ENCODE peak calls at places on chromosomes 4 and X, in six cellular contexts. One of them, this sample, is unnamed.

GRCh38 chr4:12881945-12882589 is 602.1 kb downstream of the RAB28 start:
- DNase-seq in AG04450: no peak
- DNase-seq in fibroblast of lung: no peak
- DNase-seq in cardiac fibroblast: no peak
- DNase-seq in CD8-positive, alpha-beta T cell: no peak
- DNase-seq in omental fat pad: no peak
- DNase-seq in this sample: no peak

GRCh38 chr4:16162891-16163290 is 63.4 kb downstream of the TAPT1 start:
- DNase-seq in AG04450: no peak
- DNase-seq in fibroblast of lung: no peak
- DNase-seq in cardiac fibroblast: no peak
- DNase-seq in CD8-positive, alpha-beta T cell: no peak
- DNase-seq in omental fat pad: no peak
- DNase-seq in this sample: no peak

GRCh38 chr4:80360900-80361299 is 25.4 kb downstream of the CFAP299 start:
- DNase-seq in AG04450: no peak
- DNase-seq in fibroblast of lung: no peak
- DNase-seq in cardiac fibroblast: peak; percentile 13
- DNase-seq in CD8-positive, alpha-beta T cell: no peak
- DNase-seq in omental fat pad: no peak
- DNase-seq in this sample: no peak

GRCh38 chr4:183289688-183290087 is 30.4 kb downstream of the CLDN22 start:
- DNase-seq in AG04450: no peak
- DNase-seq in fibroblast of lung: no peak
- DNase-seq in cardiac fibroblast: no peak
- DNase-seq in CD8-positive, alpha-beta T cell: no peak
- DNase-seq in omental fat pad: no peak
- DNase-seq in this sample: no peak

GRCh38 chr4:145956288-145956890 is 17.8 kb upstream of the ZNF827 start:
- DNase-seq in AG04450: no peak
- DNase-seq in fibroblast of lung: peak; percentile 26
- DNase-seq in cardiac fibroblast: peak; percentile 64
- DNase-seq in CD8-positive, alpha-beta T cell: peak; percentile 16
- DNase-seq in omental fat pad: no peak
- DNase-seq in this sample: no peak

GRCh38 chrX:78199851-78200250 is 60.4 kb upstream of the TAF9B start:
- DNase-seq in AG04450: no peak
- DNase-seq in fibroblast of lung: no peak
- DNase-seq in cardiac fibroblast: peak; percentile 32
- DNase-seq in CD8-positive, alpha-beta T cell: no peak
- DNase-seq in omental fat pad: no peak
- DNase-seq in this sample: no peak

GRCh38 chr4:164807611-164808010 is 53.7 kb downstream of the SMIM31 start:
- DNase-seq in AG04450: no peak
- DNase-seq in fibroblast of lung: peak; percentile 79
- DNase-seq in cardiac fibroblast: no peak
- DNase-seq in CD8-positive, alpha-beta T cell: no peak
- DNase-seq in omental fat pad: no peak
- DNase-seq in this sample: no peak

GRCh38 chrX:54808109-54808604 is 612 bp downstream of the MAGED2 start:
- DNase-seq in AG04450: peak; percentile 3
- DNase-seq in fibroblast of lung: peak; percentile 47
- DNase-seq in cardiac fibroblast: no peak
- DNase-seq in CD8-positive, alpha-beta T cell: peak; percentile 17
- DNase-seq in omental fat pad: peak; percentile 41
- DNase-seq in this sample: no peak

GRCh38 chrX:108163333-108164082 is 71.9 kb downstream of the ATG4A start:
- DNase-seq in AG04450: no peak
- DNase-seq in fibroblast of lung: no peak
- DNase-seq in cardiac fibroblast: no peak
- DNase-seq in CD8-positive, alpha-beta T cell: no peak
- DNase-seq in omental fat pad: no peak
- DNase-seq in this sample: no peak

GRCh38 chr4:83316459-83317170 is 18.0 kb downstream of the HPSE start:
- DNase-seq in AG04450: no peak
- DNase-seq in fibroblast of lung: no peak
- DNase-seq in cardiac fibroblast: peak; percentile 38
- DNase-seq in CD8-positive, alpha-beta T cell: no peak
- DNase-seq in omental fat pad: no peak
- DNase-seq in this sample: no peak

GRCh38 chr4:74874785-74875367 is 58.0 kb upstream of the PARM1 start:
- DNase-seq in AG04450: peak; percentile 48
- DNase-seq in fibroblast of lung: peak; percentile 70
- DNase-seq in cardiac fibroblast: peak; percentile 88
- DNase-seq in CD8-positive, alpha-beta T cell: peak; percentile 5
- DNase-seq in omental fat pad: no peak
- DNase-seq in this sample: peak; percentile 56

GRCh38 chrX:53039239-53039638 is 9.3 kb upstream of the GPR173 start:
- DNase-seq in AG04450: no peak
- DNase-seq in fibroblast of lung: no peak
- DNase-seq in cardiac fibroblast: no peak
- DNase-seq in CD8-positive, alpha-beta T cell: no peak
- DNase-seq in omental fat pad: no peak
- DNase-seq in this sample: no peak

GRCh38 chr4:145452447-145453162 is 29.0 kb upstream of the SMAD1 start:
- DNase-seq in AG04450: no peak
- DNase-seq in fibroblast of lung: peak; percentile 1
- DNase-seq in cardiac fibroblast: peak; percentile 6
- DNase-seq in CD8-positive, alpha-beta T cell: no peak
- DNase-seq in omental fat pad: no peak
- DNase-seq in this sample: no peak

GRCh38 chr4:57442834-57443291 is 332.7 kb upstream of the IGFBP7 start:
- DNase-seq in AG04450: no peak
- DNase-seq in fibroblast of lung: peak; percentile 29
- DNase-seq in cardiac fibroblast: peak; percentile 48
- DNase-seq in CD8-positive, alpha-beta T cell: no peak
- DNase-seq in omental fat pad: no peak
- DNase-seq in this sample: no peak

GRCh38 chrX:4588893-4589292 is 875.4 kb upstream of the PRKX start:
- DNase-seq in AG04450: no peak
- DNase-seq in fibroblast of lung: no peak
- DNase-seq in cardiac fibroblast: no peak
- DNase-seq in CD8-positive, alpha-beta T cell: no peak
- DNase-seq in omental fat pad: no peak
- DNase-seq in this sample: no peak

GRCh38 chr4:169634975-169635374 is 14.6 kb downstream of the CLCN3 start:
- DNase-seq in AG04450: no peak
- DNase-seq in fibroblast of lung: no peak
- DNase-seq in cardiac fibroblast: no peak
- DNase-seq in CD8-positive, alpha-beta T cell: no peak
- DNase-seq in omental fat pad: no peak
- DNase-seq in this sample: no peak

DNA sequence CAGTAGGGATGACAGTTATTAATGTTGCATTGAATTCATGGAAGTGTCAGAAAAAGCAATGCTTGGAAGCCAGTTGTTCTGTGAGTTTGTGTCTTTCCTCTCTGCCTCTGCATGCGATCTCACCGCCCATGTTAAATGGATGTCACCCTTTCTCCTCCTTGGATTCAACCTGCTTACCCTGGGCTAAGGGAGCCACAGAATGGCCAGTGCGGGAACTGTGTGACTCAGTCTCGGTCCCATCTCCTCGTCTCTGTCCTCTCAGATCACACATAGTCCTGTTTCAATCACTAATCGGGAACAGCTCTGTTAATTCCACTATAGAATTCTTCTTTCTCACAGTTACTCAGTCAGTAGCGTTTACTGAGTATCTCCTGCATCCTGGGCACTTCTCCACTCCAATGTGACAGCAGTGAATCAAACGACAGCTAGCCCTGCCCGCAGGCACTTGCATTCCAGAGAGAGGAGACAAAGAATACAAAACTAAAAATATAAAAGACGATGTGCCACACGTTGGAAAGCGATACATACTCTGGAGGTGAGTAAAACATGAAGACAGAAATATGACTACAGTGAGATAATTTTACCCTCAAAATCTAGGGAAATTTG is 53.6 kb upstream of the TLR3 start:
- DNase-seq in AG04450: no peak
- DNase-seq in fibroblast of lung: no peak
- DNase-seq in cardiac fibroblast: no peak
- DNase-seq in CD8-positive, alpha-beta T cell: no peak
- DNase-seq in omental fat pad: no peak
- DNase-seq in this sample: no peak
- TF ChIP-seq CTCF in AG04450: no peak
- TF ChIP-seq CTCF in fibroblast of lung: no peak
- TF ChIP-seq CTCF in cardiac fibroblast: no peak
- TF ChIP-seq CTCF in CD8-positive, alpha-beta T cell: no peak
- TF ChIP-seq CTCF in omental fat pad: no peak
- TF ChIP-seq CTCF in this sample: no peak

GRCh38 chrX:7927259-7928167 is at the start of gene PNPLA4:
- DNase-seq in AG04450: no peak
- DNase-seq in fibroblast of lung: peak; percentile 76
- DNase-seq in cardiac fibroblast: peak; percentile 72
- DNase-seq in CD8-positive, alpha-beta T cell: peak; percentile 69
- DNase-seq in omental fat pad: peak; percentile 43
- DNase-seq in this sample: peak; percentile 39
- TF ChIP-seq CTCF in AG04450: peak; percentile 17
- TF ChIP-seq CTCF in fibroblast of lung: peak; percentile 35
- TF ChIP-seq CTCF in cardiac fibroblast: no peak
- TF ChIP-seq CTCF in CD8-positive, alpha-beta T cell: no peak
- TF ChIP-seq CTCF in omental fat pad: no peak
- TF ChIP-seq CTCF in this sample: no peak

DNA sequence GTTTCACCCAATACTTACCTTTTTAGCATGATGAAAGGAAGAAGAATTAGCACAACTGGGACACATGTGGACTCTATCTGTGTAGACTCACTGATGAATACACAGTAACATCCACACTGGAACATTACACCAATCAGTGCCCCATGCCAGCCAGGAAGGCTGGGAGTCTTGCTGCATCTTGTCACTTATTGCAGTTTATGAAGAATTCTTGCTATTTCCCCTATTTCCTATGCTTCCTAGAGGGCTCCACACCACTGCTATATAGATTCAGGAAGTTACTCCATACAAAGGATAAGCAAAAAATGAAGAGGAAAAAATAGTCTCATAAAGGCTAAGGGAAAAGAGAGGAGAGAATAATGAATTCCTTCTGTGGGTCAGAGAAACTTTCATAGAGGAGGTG is 201.0 kb downstream of the CAMK2D start:
- DNase-seq in AG04450: no peak
- DNase-seq in fibroblast of lung: no peak
- DNase-seq in cardiac fibroblast: peak; percentile 43
- DNase-seq in CD8-positive, alpha-beta T cell: no peak
- DNase-seq in omental fat pad: no peak
- DNase-seq in this sample: no peak
- TF ChIP-seq CTCF in AG04450: no peak
- TF ChIP-seq CTCF in fibroblast of lung: no peak
- TF ChIP-seq CTCF in cardiac fibroblast: no peak
- TF ChIP-seq CTCF in CD8-positive, alpha-beta T cell: no peak
- TF ChIP-seq CTCF in omental fat pad: no peak
- TF ChIP-seq CTCF in this sample: no peak

DNA sequence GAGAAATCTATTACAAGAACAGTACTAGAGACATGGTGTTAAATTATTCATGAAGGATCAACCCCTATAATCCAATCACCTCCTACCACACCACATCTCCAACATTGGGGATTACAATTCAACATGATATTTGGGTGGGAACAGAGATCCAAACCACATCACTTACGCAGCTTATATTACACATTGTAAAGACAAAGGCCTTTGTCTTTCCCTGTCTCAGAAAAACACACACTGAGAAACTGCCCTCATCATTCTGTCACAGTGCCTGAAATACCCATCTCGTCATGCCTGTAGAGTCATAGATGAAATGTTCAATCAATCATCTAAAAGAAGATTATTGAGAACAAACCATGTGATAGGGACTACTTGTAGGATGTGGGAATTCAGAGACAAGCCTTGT is 558.8 kb upstream of the GRIA3 start:
- DNase-seq in AG04450: no peak
- DNase-seq in fibroblast of lung: peak; percentile 66
- DNase-seq in cardiac fibroblast: peak; percentile 5
- DNase-seq in CD8-positive, alpha-beta T cell: no peak
- DNase-seq in omental fat pad: no peak
- DNase-seq in this sample: no peak
- TF ChIP-seq CTCF in AG04450: no peak
- TF ChIP-seq CTCF in fibroblast of lung: no peak
- TF ChIP-seq CTCF in cardiac fibroblast: no peak
- TF ChIP-seq CTCF in CD8-positive, alpha-beta T cell: no peak
- TF ChIP-seq CTCF in omental fat pad: no peak
- TF ChIP-seq CTCF in this sample: no peak

GRCh38 chr4:122932763-122933162 is 10.4 kb upstream of the NUDT6 start:
- DNase-seq in AG04450: no peak
- DNase-seq in fibroblast of lung: no peak
- DNase-seq in cardiac fibroblast: no peak
- DNase-seq in CD8-positive, alpha-beta T cell: no peak
- DNase-seq in omental fat pad: no peak
- DNase-seq in this sample: no peak

GRCh38 chr4:122928930-122929329 is 6.5 kb upstream of the NUDT6 start:
- DNase-seq in AG04450: no peak
- DNase-seq in fibroblast of lung: no peak
- DNase-seq in cardiac fibroblast: no peak
- DNase-seq in CD8-positive, alpha-beta T cell: no peak
- DNase-seq in omental fat pad: no peak
- DNase-seq in this sample: no peak

GRCh38 chr4:122930877-122931276 is 8.5 kb upstream of the NUDT6 start:
- DNase-seq in AG04450: no peak
- DNase-seq in fibroblast of lung: peak; percentile 16
- DNase-seq in cardiac fibroblast: peak; percentile 52
- DNase-seq in CD8-positive, alpha-beta T cell: no peak
- DNase-seq in omental fat pad: no peak
- DNase-seq in this sample: no peak
- TF ChIP-seq CTCF in AG04450: peak; percentile 50
- TF ChIP-seq CTCF in fibroblast of lung: no peak
- TF ChIP-seq CTCF in cardiac fibroblast: peak; percentile 31
- TF ChIP-seq CTCF in CD8-positive, alpha-beta T cell: peak; percentile 68
- TF ChIP-seq CTCF in omental fat pad: no peak
- TF ChIP-seq CTCF in this sample: peak; percentile 16

GRCh38 chr4:140630246-140630645 is 61.5 kb upstream of the UCP1 start:
- DNase-seq in AG04450: no peak
- DNase-seq in fibroblast of lung: no peak
- DNase-seq in cardiac fibroblast: no peak
- DNase-seq in CD8-positive, alpha-beta T cell: no peak
- DNase-seq in omental fat pad: no peak
- DNase-seq in this sample: no peak

GRCh38 chr4:140621161-140621560 is 52.4 kb upstream of the UCP1 start:
- DNase-seq in AG04450: no peak
- DNase-seq in fibroblast of lung: no peak
- DNase-seq in cardiac fibroblast: no peak
- DNase-seq in CD8-positive, alpha-beta T cell: no peak
- DNase-seq in omental fat pad: no peak
- DNase-seq in this sample: no peak

GRCh38 chr4:140628016-140628415 is 59.3 kb upstream of the UCP1 start:
- DNase-seq in AG04450: no peak
- DNase-seq in fibroblast of lung: no peak
- DNase-seq in cardiac fibroblast: no peak
- DNase-seq in CD8-positive, alpha-beta T cell: no peak
- DNase-seq in omental fat pad: no peak
- DNase-seq in this sample: no peak

GRCh38 chr4:140622333-140622958 is 53.7 kb upstream of the UCP1 start:
- DNase-seq in AG04450: no peak
- DNase-seq in fibroblast of lung: no peak
- DNase-seq in cardiac fibroblast: no peak
- DNase-seq in CD8-positive, alpha-beta T cell: no peak
- DNase-seq in omental fat pad: no peak
- DNase-seq in this sample: no peak

GRCh38 chr4:140626982-140627381 is 58.2 kb upstream of the UCP1 start:
- DNase-seq in AG04450: no peak
- DNase-seq in fibroblast of lung: no peak
- DNase-seq in cardiac fibroblast: peak; percentile 13
- DNase-seq in CD8-positive, alpha-beta T cell: no peak
- DNase-seq in omental fat pad: no peak
- DNase-seq in this sample: no peak
- TF ChIP-seq CTCF in AG04450: peak; percentile 9
- TF ChIP-seq CTCF in fibroblast of lung: peak; percentile 7
- TF ChIP-seq CTCF in cardiac fibroblast: peak; percentile 9
- TF ChIP-seq CTCF in CD8-positive, alpha-beta T cell: no peak
- TF ChIP-seq CTCF in omental fat pad: no peak
- TF ChIP-seq CTCF in this sample: no peak

This sample was measured in kidney epithelial cell.